ENCODE peak calls at places on chromosomes 11 and 22, in ten cellular contexts. A is endodermal cell, W is GM13976, G is HFFc6, T is tibial nerve, D is type B pancreatic cell, R is hepatocyte, N is left ventricle myocardium inferior, L is tibial artery, X is right lobe of liver. O is an unnamed sample.

GRCh38 chr11:4006946-4007680 is 87.5 kb upstream of the RRM1 start:
- DNase-seq in N (no peak), W (no peak), T (no peak), R (no peak), X (no peak), L (no peak), G (no peak), D (no peak), A (no peak), O (no peak)

GRCh38 chr11:61815790-61816735 is 740 bp downstream of the FADS1 start:
- DNase-seq in T (peak), W (peak), R (peak), N (peak), A (peak), D (peak), G (peak), X (peak), L (peak), O (peak)

GRCh38 chr11:45110562-45110961 is 35.9 kb upstream of the PRDM11 start:
- DNase-seq in R (peak), T (no peak), L (no peak), G (peak), A (peak), W (peak), N (no peak), X (no peak), D (peak), O (no peak)

GRCh38 chr11:112085822-112086421 is 634 bp downstream of the TIMM8B start:
- DNase-seq in L (no peak), X (no peak), G (peak), D (no peak), W (peak), N (no peak), R (peak), A (no peak), T (no peak), O (no peak)

GRCh38 chr11:58301576-58301975 is 33.5 kb upstream of the OR10W1 start:
- DNase-seq in A (no peak), L (no peak), R (no peak), N (no peak), D (no peak), T (no peak), X (no peak), W (no peak), G (peak), O (no peak)

GRCh38 chr11:134944131-134944530 is 532.1 kb upstream of the B3GAT1 start:
- DNase-seq in A (no peak), N (no peak), L (no peak), G (no peak), X (no peak), R (no peak), D (no peak), W (no peak), T (no peak), O (no peak)

GRCh38 chr11:19848219-19848618 is 135.6 kb downstream of the NAV2 start:
- DNase-seq in X (no peak), N (no peak), W (no peak), A (no peak), R (no peak), L (no peak), G (no peak), T (no peak), D (no peak), O (no peak)

GRCh38 chr11:69123593-69124545 is 31.9 kb upstream of the SMIM38 start:
- DNase-seq in L (no peak), A (peak), D (no peak), W (peak), N (no peak), T (no peak), X (no peak), G (no peak), R (no peak), O (peak)

GRCh38 chr11:75439026-75439425 is 6.0 kb upstream of the KLHL35 start:
- DNase-seq in T (no peak), W (no peak), L (no peak), N (no peak), R (no peak), X (no peak), A (no peak), G (no peak), D (no peak), O (no peak)

GRCh38 chr11:73761403-73761945 is 600 bp upstream of the RAB6A start:
- DNase-seq in L (no peak), X (no peak), T (no peak), W (no peak), N (no peak), A (no peak), R (no peak), D (no peak), G (no peak), O (no peak)

GRCh38 chr11:9219572-9219971 is 45.6 kb downstream of the DENND5A start:
- DNase-seq in A (peak), G (peak), X (no peak), W (no peak), L (peak), D (no peak), R (no peak), T (no peak), N (no peak), O (no peak)

GRCh38 chr11:102831128-102831708 is 12.2 kb downstream of the MMP3 start:
- DNase-seq in L (no peak), D (no peak), G (peak), A (peak), W (peak), X (peak), R (peak), N (no peak), T (peak), O (no peak)

GRCh38 chr11:45168366-45169130 is 22.1 kb downstream of the PRDM11 start:
- DNase-seq in G (no peak), X (no peak), T (no peak), L (no peak), W (no peak), D (no peak), A (no peak), R (no peak), N (no peak), O (peak)

DNA sequence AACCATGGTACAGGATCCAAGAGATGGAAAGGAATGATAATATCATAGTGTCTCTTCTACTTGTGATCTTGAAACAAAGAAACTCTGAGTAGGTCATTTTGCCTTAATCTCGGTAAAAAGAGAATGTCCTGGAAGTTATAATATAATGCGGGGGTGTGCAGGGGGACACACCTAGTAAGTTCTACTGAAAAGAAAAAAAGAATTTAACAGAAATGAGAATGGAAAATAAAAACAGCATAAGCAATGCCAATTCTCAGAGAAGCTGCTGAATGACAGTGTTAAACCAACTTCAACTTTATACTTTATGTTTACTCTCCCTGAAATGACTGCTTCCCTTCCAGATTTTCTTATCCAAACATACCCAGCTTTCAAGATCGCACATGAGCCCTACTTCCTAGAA is 2.0 kb downstream of the HPS5 start:
- DNase-seq in G (no peak), L (no peak), A (no peak), N (no peak), W (no peak), X (no peak), R (no peak), T (no peak), D (no peak), O (no peak)
- TF ChIP-seq CTCF in G (no peak), L (no peak), A (no peak), N (no peak), W (no peak), X (no peak), R (no peak), T (no peak), D (no peak), O (no peak)

GRCh38 chr11:36391062-36391461 is 95.0 kb downstream of the PRR5L start:
- DNase-seq in N (no peak), D (no peak), W (no peak), X (no peak), A (no peak), G (no peak), T (no peak), L (no peak), R (no peak), O (peak)
- TF ChIP-seq CTCF in N (no peak), D (peak), W (no peak), X (no peak), A (no peak), G (no peak), T (no peak), L (no peak), R (no peak), O (peak)

DNA sequence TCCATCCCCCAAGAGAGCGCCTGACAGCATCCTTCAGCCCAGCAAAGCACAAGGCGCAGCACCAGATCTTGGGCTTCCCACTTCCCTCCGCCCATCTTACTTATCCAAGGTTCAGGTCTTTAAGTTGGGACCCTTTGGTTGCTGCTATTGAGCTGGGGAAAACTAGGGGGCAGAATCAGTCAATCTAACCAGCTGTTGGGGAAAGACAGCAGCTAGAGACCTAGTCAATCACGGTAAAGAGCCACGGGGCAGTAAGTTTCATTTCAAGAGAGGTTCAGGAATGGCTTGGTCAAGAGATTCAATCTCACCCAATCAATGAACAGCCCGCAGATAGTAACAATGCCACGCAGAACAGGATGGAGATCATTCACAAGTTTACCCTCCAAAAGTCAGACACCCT is 1.7 kb downstream of the ABTB2 start:
- DNase-seq in T (no peak), W (no peak), R (no peak), L (no peak), D (no peak), X (no peak), A (peak), G (no peak), N (no peak), O (no peak)
- TF ChIP-seq CTCF in T (no peak), W (no peak), R (peak), L (no peak), D (no peak), X (no peak), A (peak), G (no peak), N (no peak), O (no peak)

DNA sequence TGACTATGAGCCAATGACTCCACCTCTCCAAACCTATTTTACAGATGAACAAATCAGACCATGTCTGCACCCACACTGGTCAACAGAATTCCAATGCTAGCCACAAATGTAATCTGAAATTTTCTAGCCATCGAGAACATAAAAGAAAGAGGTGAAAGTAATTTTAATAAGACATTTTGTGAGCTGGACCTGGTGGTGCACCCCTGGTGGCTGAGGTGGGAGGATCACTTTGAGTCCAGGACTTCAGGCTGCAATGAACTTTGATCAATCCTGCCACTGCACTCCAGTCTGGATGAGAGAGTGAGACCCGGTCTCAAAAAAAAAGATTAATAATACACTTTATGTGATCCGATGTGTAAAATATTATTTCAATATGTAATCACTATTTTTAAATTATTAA is 9.4 kb upstream of the RNF185 start:
- DNase-seq in R (no peak), G (no peak), L (no peak), W (no peak), N (no peak), A (no peak), T (no peak), D (no peak), X (no peak), O (no peak)
- TF ChIP-seq CTCF in R (peak), G (peak), L (no peak), W (no peak), N (no peak), A (peak), T (no peak), D (peak), X (peak), O (peak)

DNA sequence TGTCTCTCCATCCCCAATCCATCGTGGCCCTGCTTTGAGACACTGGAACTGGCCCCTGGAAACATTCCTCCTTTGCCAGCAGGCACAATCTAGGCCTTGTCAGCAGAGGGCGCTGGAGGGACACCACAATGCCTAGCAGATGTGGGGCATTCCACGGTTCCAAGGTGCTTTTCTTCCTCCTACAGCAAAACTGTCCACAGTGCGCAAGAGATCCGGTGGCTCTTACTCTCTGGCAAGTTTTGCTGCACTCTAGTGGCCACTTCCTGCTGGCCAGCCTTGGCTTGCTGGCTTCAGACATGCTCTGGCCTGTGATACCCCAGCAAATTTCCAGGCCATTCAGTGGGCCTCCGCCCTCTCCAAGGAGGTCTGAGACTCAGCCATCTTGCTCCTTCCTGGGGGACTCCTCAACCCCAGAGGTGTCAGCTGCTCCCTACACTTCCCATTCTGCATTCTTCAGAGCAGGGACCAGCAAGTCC is 17.1 kb upstream of the RBM4B start:
- DNase-seq in G (peak), W (peak), N (peak), A (peak), D (peak), T (peak), R (peak), X (peak), L (peak), O (peak)
- TF ChIP-seq CTCF in G (peak), W (peak), N (peak), A (peak), D (peak), T (peak), R (peak), X (peak), L (peak), O (peak)

DNA sequence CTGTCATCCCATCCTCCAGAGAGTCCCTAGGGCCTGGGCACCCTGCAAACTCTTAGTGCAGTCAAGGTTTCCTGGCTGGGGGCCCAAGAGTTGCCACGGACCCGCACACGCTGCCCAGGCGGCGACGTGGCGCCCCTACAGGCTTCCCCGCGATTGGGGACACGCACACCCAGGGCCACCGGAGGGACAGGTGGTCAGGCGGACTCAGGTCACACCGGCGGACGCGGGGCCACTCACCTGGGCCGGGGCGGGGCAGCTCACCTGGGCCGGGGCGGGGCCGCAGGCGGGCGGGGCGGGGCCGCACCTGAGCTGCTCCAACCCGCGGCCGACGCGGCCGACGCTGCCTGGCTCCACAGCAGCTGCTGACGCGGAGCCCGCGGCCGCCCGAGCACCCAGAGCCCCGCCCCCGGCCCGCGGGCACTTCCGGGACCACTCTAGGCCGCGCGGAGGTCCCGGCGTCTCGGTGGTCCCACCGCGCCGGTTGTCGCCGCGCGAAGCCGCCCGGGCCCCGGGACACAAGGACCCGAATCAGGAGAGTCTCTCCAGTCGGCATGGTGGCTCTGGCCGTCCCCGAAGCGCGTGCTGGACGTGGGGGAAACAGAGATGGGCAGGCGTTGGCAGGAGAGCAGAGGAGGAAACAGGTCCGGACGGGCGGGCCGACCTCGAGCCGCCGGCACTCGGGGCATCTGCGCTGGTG is at the start of gene ZNF70:
- DNase-seq in L (peak), N (peak), G (peak), W (peak), R (peak), A (peak), T (peak), D (peak), X (peak), O (peak)
- TF ChIP-seq CTCF in L (no peak), N (peak), G (peak), W (peak), R (peak), A (peak), T (no peak), D (peak), X (no peak), O (peak)

GRCh38 chr22:48278620-48279464 is 1516.4 kb downstream of the TBC1D22A start:
- DNase-seq in G (no peak), L (no peak), D (no peak), W (no peak), N (no peak), X (no peak), A (peak), R (no peak), T (no peak), O (no peak)
- TF ChIP-seq CTCF in G (no peak), L (no peak), D (no peak), W (no peak), N (no peak), X (no peak), A (no peak), R (no peak), T (no peak), O (no peak)